ENCODE peak calls at places on chromosomes 7 and 10, in seven cellular contexts. B is K562, L is adrenal gland, A is testis, U is right lobe of liver, G is esophagus muscularis mucosa, R is A549. Y is an unnamed sample.

GRCh38 chr7:44196450-44196872 is 4.3 kb upstream of the YKT6 start:
- DNase-seq in B (peak; percentile 80), L (peak; percentile 69), A (peak; percentile 62), U (no peak), G (no peak), R (peak; percentile 50), Y (no peak)

GRCh38 chr7:136953386-136953785 is 84.9 kb downstream of the CHRM2 start:
- DNase-seq in B (no peak), L (no peak), A (no peak), U (no peak), G (no peak), R (no peak), Y (no peak)

GRCh38 chr7:16357921-16358320 is 63.4 kb downstream of the CRPPA start:
- DNase-seq in B (no peak), L (no peak), A (no peak), U (no peak), G (no peak), R (no peak), Y (no peak)

GRCh38 chr7:111126987-111127386 is 36.1 kb downstream of the LRRN3 start:
- DNase-seq in B (peak; percentile 33), L (no peak), A (no peak), U (no peak), G (no peak), R (peak; percentile 12), Y (no peak)

GRCh38 chr7:21092923-21093702 is 306.4 kb upstream of the SP8 start:
- DNase-seq in B (no peak), L (no peak), A (no peak), U (no peak), G (no peak), R (no peak), Y (no peak)

GRCh38 chr7:138008588-138009349 is 6.9 kb upstream of the CREB3L2 start:
- DNase-seq in B (peak; percentile 84), L (no peak), A (no peak), U (no peak), G (no peak), R (peak; percentile 58), Y (no peak)

GRCh38 chr10:3850999-3851937 is 66.3 kb upstream of the KLF6 start:
- DNase-seq in B (no peak), L (no peak), A (no peak), U (no peak), G (no peak), R (peak; percentile 83), Y (no peak)

GRCh38 chr7:143002106-143002505 is 24.8 kb downstream of the OR9A2 start:
- DNase-seq in B (peak; percentile 56), L (no peak), A (no peak), U (no peak), G (no peak), R (peak; percentile 20), Y (no peak)

GRCh38 chr10:7579681-7580080 is 87.1 kb downstream of the ITIH5 start:
- DNase-seq in B (no peak), L (peak; percentile 24), A (no peak), U (no peak), G (no peak), R (no peak), Y (no peak)

GRCh38 chr10:58590152-58590551 is 77.5 kb downstream of the BICC1 start:
- DNase-seq in B (no peak), L (peak; percentile 86), A (peak; percentile 72), U (no peak), G (no peak), R (peak; percentile 84), Y (no peak)

GRCh38 chr7:55255501-55256445 is 109.4 kb upstream of the LANCL2 start:
- DNase-seq in B (peak; percentile 80), L (peak; percentile 92), A (peak; percentile 88), U (peak; percentile 87), G (no peak), R (peak; percentile 85), Y (peak; percentile 78)

GRCh38 chr7:32102432-32102851 is 32.2 kb upstream of the PDE1C start:
- DNase-seq in B (no peak), L (no peak), A (no peak), U (no peak), G (no peak), R (no peak), Y (no peak)

GRCh38 chr10:130127612-130128607 is 8.3 kb upstream of the GLRX3 start:
- DNase-seq in B (peak; percentile 63), L (peak; percentile 78), A (peak; percentile 58), U (no peak), G (no peak), R (peak; percentile 74), Y (no peak)

GRCh38 chr10:12784646-12785045 is 216.9 kb downstream of the CCDC3 start:
- DNase-seq in B (no peak), L (no peak), A (no peak), U (no peak), G (no peak), R (no peak), Y (no peak)

GRCh38 chr10:70296406-70296899 is 12.6 kb upstream of the NPFFR1 start:
- DNase-seq in B (peak; percentile 81), L (peak; percentile 95), A (peak; percentile 76), U (peak; percentile 51), G (peak; percentile 93), R (peak; percentile 45), Y (peak; percentile 89)

GRCh38 chr7:50562126-50562525 is 3.1 kb downstream of the DDC start:
- DNase-seq in B (peak; percentile 12), L (no peak), A (peak; percentile 32), U (no peak), G (no peak), R (no peak), Y (no peak)

GRCh38 chr7:81264116-81264515 is 345.3 kb upstream of the SEMA3C start:
- DNase-seq in B (no peak), L (no peak), A (no peak), U (no peak), G (no peak), R (peak; percentile 16), Y (no peak)

GRCh38 chr7:4479367-4480039 is 202.6 kb upstream of the FOXK1 start:
- DNase-seq in B (peak; percentile 74), L (peak; percentile 54), A (peak; percentile 50), U (no peak), G (no peak), R (peak; percentile 79), Y (no peak)

GRCh38 chr10:91551856-91552255 is 81.0 kb downstream of the PPP1R3C start:
- DNase-seq in B (peak; percentile 74), L (peak; percentile 59), A (peak; percentile 77), U (peak; percentile 65), G (no peak), R (peak; percentile 76), Y (no peak)

GRCh38 chr10:1739751-1740150 is 2.4 kb upstream of the ADARB2 start:
- DNase-seq in B (no peak), L (no peak), A (no peak), U (no peak), G (no peak), R (no peak), Y (no peak)

GRCh38 chr7:116337013-116337412 is 126.7 kb downstream of the TES start:
- DNase-seq in B (no peak), L (no peak), A (no peak), U (no peak), G (no peak), R (no peak), Y (no peak)

GRCh38 chr7:42522227-42522991 is 285.4 kb upstream of the GLI3 start:
- DNase-seq in B (no peak), L (no peak), A (no peak), U (no peak), G (no peak), R (no peak), Y (no peak)

GRCh38 chr10:44387853-44388251 is 3.0 kb upstream of the CXCL12 start:
- DNase-seq in B (no peak), L (peak; percentile 42), A (no peak), U (peak; percentile 33), G (no peak), R (no peak), Y (no peak)

GRCh38 chr10:87660484-87661133 is 931 bp downstream of the PAPSS2 start:
- DNase-seq in B (peak; percentile 63), L (peak; percentile 81), A (peak; percentile 70), U (peak; percentile 62), G (no peak), R (peak; percentile 41), Y (no peak)

GRCh38 chr7:117087639-117088396 is 134.5 kb downstream of the ST7 start:
- DNase-seq in B (peak; percentile 42), L (no peak), A (no peak), U (no peak), G (no peak), R (no peak), Y (no peak)

GRCh38 chr7:128122577-128123290 is 91.5 kb upstream of the LRRC4 start:
- DNase-seq in B (no peak), L (no peak), A (no peak), U (no peak), G (peak; percentile 83), R (no peak), Y (no peak)

GRCh38 chr7:2307690-2308107 is 6.5 kb downstream of the SNX8 start:
- DNase-seq in B (no peak), L (no peak), A (no peak), U (no peak), G (no peak), R (no peak), Y (no peak)

GRCh38 chr7:7254908-7255307 is 72.6 kb downstream of the C1GALT1 start:
- DNase-seq in B (no peak), L (no peak), A (no peak), U (no peak), G (peak; percentile 60), R (no peak), Y (no peak)

GRCh38 chr7:66146701-66147100 is 32.1 kb downstream of the CRCP start:
- DNase-seq in B (no peak), L (no peak), A (no peak), U (no peak), G (no peak), R (no peak), Y (no peak)

GRCh38 chr7:92882760-92883159 is 46.4 kb upstream of the CDK6 start:
- DNase-seq in B (no peak), L (no peak), A (no peak), U (no peak), G (no peak), R (no peak), Y (no peak)
- H3K9me3 ChIP-seq in B (peaks cover 3% of the 10 kb centered on the region), L (no peaks in the 10 kb centered on the region), A (no peaks in the 10 kb centered on the region), U (no peaks in the 10 kb centered on the region), G (peaks cover 15% of the 10 kb centered on the region), R (peaks cover under 1% of the 10 kb centered on the region), Y (no peaks in the 10 kb centered on the region)

GRCh38 chr7:76129366-76129765 is 72.3 kb upstream of the SRRM3 start:
- DNase-seq in B (no peak), L (no peak), A (no peak), U (no peak), G (no peak), R (no peak), Y (no peak)
- TF ChIP-seq POLR2A in B (no peak), L (no peak), A (no peak), U (no peak), G (no peak), R (no peak), Y (no peak)

DNA sequence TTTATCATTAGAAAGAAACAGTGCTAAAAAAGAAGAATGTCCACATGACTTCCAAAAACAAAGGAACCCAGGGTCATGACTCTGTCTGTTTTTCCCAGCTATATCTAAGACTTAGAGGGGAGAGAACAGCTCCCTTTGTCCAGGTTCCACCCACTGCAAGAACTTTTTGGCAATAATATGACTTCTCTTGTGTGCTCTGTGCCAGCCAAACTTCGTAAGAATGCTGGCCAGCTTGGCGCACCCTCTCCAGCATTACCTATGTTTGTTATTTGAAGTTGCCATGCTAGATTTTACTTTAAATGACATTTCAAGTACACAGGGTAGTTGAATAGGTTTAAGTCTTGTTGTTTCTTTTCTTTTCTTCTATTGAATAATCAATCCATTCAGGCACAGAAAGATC is 371.4 kb downstream of the KCNMA1 start:
- DNase-seq in B (no peak), L (no peak), A (no peak), U (peak; percentile 61), G (no peak), R (no peak), Y (no peak)
- H3K27ac ChIP-seq in B (no peak overlapping the region), L (no peak overlapping the region), A (no peak overlapping the region), U (no peak overlapping the region), G (no peak overlapping the region), R (no peak overlapping the region), Y (no peak overlapping the region)

GRCh38 chr7:105230486-105230885 is 158.2 kb downstream of the SRPK2 start:
- DNase-seq in B (no peak), L (no peak), A (no peak), U (no peak), G (no peak), R (no peak), Y (no peak)
- H3K9me3 ChIP-seq in B (no peaks in the 10 kb centered on the region), L (no peaks in the 10 kb centered on the region), A (no peaks in the 10 kb centered on the region), U (no peaks in the 10 kb centered on the region), G (no peaks in the 10 kb centered on the region), R (no peaks in the 10 kb centered on the region), Y (no peaks in the 10 kb centered on the region)

Y was measured in gastrocnemius medialis.